ENCODE peak calls at places on chromosomes 11 and 22, in seven cellular contexts. E, P, Q, R, C, T and J are unnamed samples.

GRCh38 chr22:46956498-46957215 is 194.2 kb downstream of the TBC1D22A start:
- DNase-seq in C (no peak), R (no peak), P (no peak), Q (no peak), T (no peak), E (no peak), J (no peak)

GRCh38 chr22:32541481-32541880 is 66.9 kb downstream of the FBXO7 start:
- DNase-seq in T (no peak), R (no peak), E (no peak), Q (no peak), C (no peak), P (no peak), J (no peak)

GRCh38 chr11:64560139-64560771 is 30.8 kb upstream of the SLC22A12 start:
- DNase-seq in E (no peak), R (no peak), Q (peak; percentile 51), C (no peak), P (peak; percentile 67), T (no peak), J (no peak)

GRCh38 chr11:35618497-35619029 is 303 bp downstream of the FJX1 start:
- DNase-seq in C (peak; percentile 16), R (no peak), Q (no peak), E (peak; percentile 72), T (peak; percentile 50), P (peak; percentile 84), J (peak; percentile 20)

GRCh38 chr11:36019722-36020121 is 75.9 kb downstream of the LDLRAD3 start:
- DNase-seq in R (no peak), E (no peak), C (no peak), T (no peak), Q (no peak), P (peak; percentile 67), J (no peak)

GRCh38 chr11:121520243-121521144 is 67.7 kb upstream of the SORL1-AS1 start:
- DNase-seq in P (no peak), R (no peak), Q (no peak), E (no peak), T (peak; percentile 80), C (no peak), J (no peak)

GRCh38 chr11:44746894-44747293 is 20.1 kb downstream of the TSPAN18 start:
- DNase-seq in P (peak; percentile 28), Q (no peak), C (no peak), R (no peak), T (no peak), E (no peak), J (no peak)

GRCh38 chr11:86818466-86819282 is 18.3 kb downstream of the PRSS23 start:
- DNase-seq in R (no peak), C (peak; percentile 9), T (peak; percentile 73), E (peak; percentile 73), Q (no peak), P (no peak), J (no peak)

GRCh38 chr11:19869466-19869865 is 156.8 kb downstream of the NAV2 start:
- DNase-seq in C (no peak), R (no peak), Q (no peak), T (no peak), P (no peak), E (no peak), J (no peak)

DNA sequence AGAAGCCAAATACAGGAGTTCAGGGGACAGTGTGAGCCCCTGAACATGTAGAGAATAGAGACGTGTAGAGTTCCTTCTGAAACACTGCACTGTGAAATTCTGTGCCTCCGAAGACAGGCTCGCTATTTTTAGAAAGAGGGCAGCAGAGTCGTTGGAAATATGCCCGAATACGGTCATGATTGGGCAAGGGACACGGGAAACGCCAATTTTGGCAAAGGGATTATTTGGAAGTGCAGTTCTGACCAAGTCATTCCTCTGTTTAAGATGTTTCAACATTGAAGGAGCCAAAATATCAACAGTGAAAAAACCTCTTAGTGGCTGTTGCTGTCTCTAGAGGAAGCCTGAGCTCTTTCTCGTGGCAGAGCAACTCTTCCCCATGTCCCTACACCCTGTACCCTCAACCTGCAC is 9.5 kb upstream of the CBX6 start:
- DNase-seq in P (no peak), Q (no peak), R (no peak), T (peak; percentile 55), C (peak; percentile 80), E (no peak), J (peak; percentile 46)
- TF ChIP-seq CTCF in P (no peak), Q (no peak), R (no peak), T (no peak), C (no peak), E (no peak), J (no peak)

GRCh38 chr22:38189104-38189503 is 7.5 kb upstream of the PLA2G6 start:
- DNase-seq in E (no peak), R (no peak), Q (no peak), P (no peak), T (no peak), C (no peak), J (no peak)

GRCh38 chr22:38187413-38188212 is 6.0 kb upstream of the PLA2G6 start:
- DNase-seq in P (no peak), E (no peak), Q (no peak), C (peak; percentile 38), R (no peak), T (no peak), J (peak; percentile 52)

GRCh38 chr22:38190581-38190980 is 9.0 kb upstream of the PLA2G6 start:
- DNase-seq in P (no peak), E (no peak), Q (no peak), C (no peak), T (no peak), R (no peak), J (no peak)

GRCh38 chr22:38184788-38185187 is 3.2 kb upstream of the PLA2G6 start:
- DNase-seq in E (peak; percentile 37), P (no peak), Q (no peak), R (no peak), T (no peak), C (no peak), J (no peak)

GRCh38 chr22:38186429-38186828 is 4.8 kb upstream of the PLA2G6 start:
- DNase-seq in R (no peak), P (no peak), Q (no peak), E (no peak), T (no peak), C (no peak), J (no peak)
- H3K27ac ChIP-seq in R (no peak overlapping the region), P (no peak overlapping the region), Q (no peak overlapping the region), E (no peak overlapping the region), T (no peak overlapping the region), C (peak overlapping the region; percentile 90), J (peak overlapping the region; percentile 22)

GRCh38 chr11:11968511-11969280 is 39.7 kb downstream of the DKK3 start:
- DNase-seq in P (peak; percentile 42), Q (no peak), E (no peak), T (peak; percentile 50), C (no peak), R (no peak), J (no peak)
- TF ChIP-seq CTCF in P (no peak), Q (no peak), E (no peak), T (no peak), C (no peak), R (no peak), J (no peak)

GRCh38 chr11:105181521-105181920 is 42.0 kb upstream of the CARD18 start:
- DNase-seq in C (no peak), P (no peak), E (no peak), R (no peak), Q (no peak), T (peak; percentile 13), J (no peak)

GRCh38 chr11:105179542-105180278 is 40.1 kb upstream of the CARD18 start:
- DNase-seq in T (peak; percentile 13), P (no peak), E (no peak), Q (no peak), C (no peak), R (no peak), J (no peak)

GRCh38 chr11:105177658-105178057 is 38.1 kb upstream of the CARD18 start:
- DNase-seq in R (no peak), Q (no peak), E (no peak), C (no peak), T (peak; percentile 89), P (no peak), J (no peak)

DNA sequence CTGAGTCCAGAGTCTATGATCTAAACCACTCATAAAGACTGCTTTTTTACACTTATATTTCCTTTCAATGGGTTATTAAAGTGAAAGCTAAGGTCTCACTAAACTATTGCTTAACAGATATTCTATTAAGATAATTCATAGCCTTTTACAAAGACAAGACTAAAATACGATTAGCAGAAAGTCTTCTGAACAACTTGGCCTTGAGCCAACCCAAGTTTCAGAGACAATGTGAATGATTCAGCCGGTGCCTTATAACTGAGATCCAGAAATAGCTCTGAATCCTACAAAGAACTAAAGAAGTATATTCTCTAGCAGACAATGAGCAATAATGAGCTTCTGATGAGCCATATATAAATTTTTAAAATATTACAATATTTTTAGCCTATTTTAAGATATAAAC is 41.5 kb upstream of the CARD18 start:
- DNase-seq in C (no peak), T (peak; percentile 78), E (no peak), R (no peak), P (no peak), Q (no peak), J (no peak)
- H3K27ac ChIP-seq in C (no peak overlapping the region), T (no peak overlapping the region), E (no peak overlapping the region), R (no peak overlapping the region), P (no peak overlapping the region), Q (no peak overlapping the region), J (no peak overlapping the region)